ENCODE peak calls at places on chromosomes 7 and 10, in six cellular contexts. D, M, H, V, A and L are unnamed samples.
A peak's percentile ranks its signal among the peaks of the same experiment; 100 is the strongest.

GRCh38 chr7:157046681-157047080 is 36.2 kb upstream of the MNX1 start:
- DNase-seq in A (no peak), D (no peak), H (no peak), M (no peak), V (no peak), L (no peak)

GRCh38 chr10:29794776-29795635 is 160.2 kb upstream of the SVIL start:
- DNase-seq in A (no peak), V (no peak), D (no peak), H (no peak), M (no peak), L (no peak)

GRCh38 chr10:23343591-23344225 is 889 bp downstream of the C10orf67 start:
- DNase-seq in V (peak; percentile 62), M (peak; percentile 43), A (no peak), D (peak; percentile 77), H (peak; percentile 30), L (no peak)

GRCh38 chr7:69213882-69214281 is 384.4 kb upstream of the AUTS2 start:
- DNase-seq in A (no peak), D (no peak), V (no peak), M (no peak), H (no peak), L (no peak)

GRCh38 chr10:73914036-73914435 is 3.1 kb downstream of the PLAU start:
- DNase-seq in D (no peak), M (no peak), H (no peak), A (no peak), V (no peak), L (no peak)

GRCh38 chr10:80471009-80471408 is 16.9 kb downstream of the TSPAN14 start:
- DNase-seq in H (no peak), D (no peak), M (no peak), A (no peak), V (peak; percentile 63), L (no peak)

GRCh38 chr10:107767185-107767584 is 602.7 kb upstream of the SORCS1 start:
- DNase-seq in A (no peak), D (no peak), M (no peak), V (no peak), H (no peak), L (no peak)

GRCh38 chr7:18893156-18893555 is 224.3 kb downstream of the TWIST1 start:
- DNase-seq in V (no peak), M (no peak), D (no peak), H (no peak), A (no peak), L (no peak)

GRCh38 chr10:96661632-96662031 is 58.7 kb downstream of the PIK3AP1 start:
- DNase-seq in A (no peak), D (no peak), V (no peak), M (no peak), H (no peak), L (no peak)

GRCh38 chr7:142556745-142557144 is 192.5 kb upstream of the PRSS1 start:
- DNase-seq in H (no peak), D (peak; percentile 72), M (peak; percentile 18), A (no peak), V (peak; percentile 17), L (no peak)

GRCh38 chr10:3099291-3100092 is 32.1 kb downstream of the PFKP start:
- DNase-seq in A (no peak), M (no peak), H (no peak), V (no peak), D (no peak), L (no peak)

GRCh38 chr10:87578799-87579401 is 74.2 kb downstream of the MINPP1 start:
- DNase-seq in V (no peak), H (no peak), A (no peak), D (no peak), M (no peak), L (no peak)

GRCh38 chr10:112177247-112177646 is 6.3 kb downstream of the GPAM start:
- DNase-seq in V (no peak), M (no peak), H (no peak), D (no peak), A (no peak), L (no peak)

GRCh38 chr10:42970451-42971250 is 106.2 kb upstream of the RET start:
- DNase-seq in A (no peak), H (no peak), V (no peak), M (no peak), D (peak; percentile 22), L (no peak)